ENCODE peak calls at places on chromosomes 5 and 9, in seven cellular contexts. Q is HL-60; P is heart right ventricle; V is CD8-positive, alpha-beta T cell; R is neural crest cell; S is Caco-2; X is fibroblast of lung. H is an unnamed sample.

GRCh38 chr5:80140496-80140895 is 105.3 kb downstream of the THBS4 start:
- DNase-seq in V (no peak), Q (no peak), P (no peak), S (no peak), R (no peak), X (no peak), H (no peak)

GRCh38 chr9:86405086-86405491 is 50.9 kb upstream of the TUT7 start:
- DNase-seq in P (no peak), X (no peak), V (no peak), R (no peak), S (no peak), Q (no peak), H (no peak)

GRCh38 chr9:73348485-73348884 is 196.8 kb downstream of the ANXA1 start:
- DNase-seq in V (no peak), S (no peak), Q (no peak), R (no peak), P (no peak), X (peak), H (no peak)

GRCh38 chr5:151742870-151743294 is 15.5 kb downstream of the ATOX1 start:
- DNase-seq in S (peak), X (peak), R (peak), P (peak), V (no peak), Q (no peak), H (no peak)

GRCh38 chr9:88652876-88653275 is 117.9 kb downstream of the NXNL2 start:
- DNase-seq in S (no peak), R (no peak), Q (no peak), P (no peak), X (peak), V (no peak), H (no peak)

GRCh38 chr9:12065050-12065449 is 628.1 kb upstream of the TYRP1 start:
- DNase-seq in P (no peak), X (no peak), R (no peak), Q (no peak), S (no peak), V (no peak), H (no peak)

GRCh38 chr5:35665066-35665465 is 47.4 kb downstream of the SPEF2 start:
- DNase-seq in P (no peak), S (no peak), R (no peak), V (no peak), X (no peak), Q (peak), H (no peak)

GRCh38 chr9:137605146-137606004 is at the start of gene ARRDC1:
- DNase-seq in Q (peak), S (peak), X (peak), R (peak), P (peak), V (peak), H (peak)

GRCh38 chr5:122311400-122311887 is 593 bp upstream of the SNCAIP start:
- DNase-seq in V (no peak), P (no peak), R (peak), S (no peak), Q (no peak), X (peak), H (no peak)

GRCh38 chr5:55564716-55565115 is 30.0 kb upstream of the PLPP1 start:
- DNase-seq in Q (no peak), V (no peak), X (no peak), P (no peak), R (no peak), S (no peak), H (no peak)

GRCh38 chr9:8268216-8268878 is 468.8 kb upstream of the DMAC1 start:
- DNase-seq in Q (no peak), S (no peak), R (no peak), V (no peak), P (no peak), X (no peak), H (no peak)

GRCh38 chr5:116475232-116475828 is 99.3 kb downstream of the SEMA6A start:
- DNase-seq in P (no peak), R (no peak), V (no peak), Q (no peak), X (no peak), S (no peak), H (no peak)

GRCh38 chr5:94830520-94830919 is 212.1 kb downstream of the SLF1 start:
- DNase-seq in V (no peak), P (no peak), X (no peak), R (no peak), S (no peak), Q (no peak), H (no peak)
- TF ChIP-seq CTCF in V (no peak), P (no peak), X (peak), R (peak), S (peak), Q (no peak), H (peak)

GRCh38 chr5:120344181-120344580 is 119.9 kb upstream of the PRR16 start:
- DNase-seq in V (no peak), Q (no peak), X (no peak), S (no peak), R (no peak), P (no peak), H (no peak)
- TF ChIP-seq CTCF in V (no peak), Q (no peak), X (no peak), S (no peak), R (no peak), P (no peak), H (no peak)

GRCh38 chr5:130545291-130545690 is 619.8 kb downstream of the HINT1 start:
- DNase-seq in X (no peak), Q (no peak), R (no peak), S (no peak), P (no peak), V (no peak), H (no peak)
- TF ChIP-seq CTCF in X (no peak), Q (no peak), R (no peak), S (no peak), P (no peak), V (no peak), H (no peak)

DNA sequence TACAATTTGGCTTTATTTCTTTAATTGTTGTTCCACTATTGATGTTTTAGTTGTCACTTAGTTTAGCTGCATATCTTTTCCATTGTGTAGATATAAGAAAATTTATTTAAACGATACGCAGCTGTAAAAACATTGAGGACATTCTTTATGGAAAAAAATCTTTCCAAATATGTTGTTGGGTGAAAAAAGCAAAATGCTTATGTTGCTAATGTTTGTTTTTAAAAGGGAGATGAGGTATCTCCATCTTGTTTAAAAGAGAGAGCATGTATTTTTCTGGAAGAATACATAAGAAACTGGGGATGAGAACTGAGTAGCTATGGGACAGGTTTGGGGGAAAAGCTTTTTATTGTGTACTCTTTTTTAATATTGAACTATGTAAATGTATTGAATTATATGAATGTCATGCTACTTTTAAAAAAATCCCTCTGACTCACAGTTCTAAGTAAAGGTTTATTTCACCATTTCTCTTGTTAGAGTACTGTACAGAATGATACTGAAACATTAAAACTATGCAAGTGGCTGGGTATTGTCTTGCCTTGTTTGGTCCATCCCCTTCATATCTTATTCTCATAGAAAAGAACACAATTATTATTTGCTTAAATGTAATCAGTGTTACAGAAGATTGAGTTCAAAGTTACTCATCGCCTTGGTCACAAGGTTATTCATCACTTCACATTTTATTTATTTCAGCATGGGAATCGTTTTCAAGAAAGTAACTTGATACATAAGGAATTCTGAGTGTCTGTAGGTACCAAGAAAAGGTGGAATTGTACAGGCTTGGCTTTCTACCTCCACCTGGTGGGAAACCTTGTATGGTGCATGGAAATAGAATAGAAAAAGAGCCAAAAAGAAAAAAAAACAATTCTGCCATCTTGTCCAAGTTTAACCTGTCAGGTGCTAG is 85.8 kb downstream of the RIC1 start:
- DNase-seq in Q (no peak), V (no peak), R (no peak), P (no peak), X (peak), S (no peak), H (no peak)
- TF ChIP-seq CTCF in Q (no peak), V (peak), R (peak), P (no peak), X (peak), S (peak), H (no peak)

GRCh38 chr9:14346826-14347407 is 33.0 kb upstream of the NFIB start:
- DNase-seq in V (no peak), S (no peak), Q (no peak), R (no peak), X (no peak), P (peak), H (no peak)

GRCh38 chr9:14348241-14349140 is 34.5 kb upstream of the NFIB start:
- DNase-seq in R (peak), X (no peak), S (no peak), Q (no peak), P (peak), V (no peak), H (no peak)

GRCh38 chr9:14346301-14346721 is 32.4 kb upstream of the NFIB start:
- DNase-seq in V (no peak), X (no peak), R (no peak), S (no peak), P (peak), Q (no peak), H (no peak)

GRCh38 chr9:14349141-14349817 is 35.3 kb upstream of the NFIB start:
- DNase-seq in Q (no peak), P (no peak), S (no peak), R (peak), X (peak), V (no peak), H (no peak)

DNA sequence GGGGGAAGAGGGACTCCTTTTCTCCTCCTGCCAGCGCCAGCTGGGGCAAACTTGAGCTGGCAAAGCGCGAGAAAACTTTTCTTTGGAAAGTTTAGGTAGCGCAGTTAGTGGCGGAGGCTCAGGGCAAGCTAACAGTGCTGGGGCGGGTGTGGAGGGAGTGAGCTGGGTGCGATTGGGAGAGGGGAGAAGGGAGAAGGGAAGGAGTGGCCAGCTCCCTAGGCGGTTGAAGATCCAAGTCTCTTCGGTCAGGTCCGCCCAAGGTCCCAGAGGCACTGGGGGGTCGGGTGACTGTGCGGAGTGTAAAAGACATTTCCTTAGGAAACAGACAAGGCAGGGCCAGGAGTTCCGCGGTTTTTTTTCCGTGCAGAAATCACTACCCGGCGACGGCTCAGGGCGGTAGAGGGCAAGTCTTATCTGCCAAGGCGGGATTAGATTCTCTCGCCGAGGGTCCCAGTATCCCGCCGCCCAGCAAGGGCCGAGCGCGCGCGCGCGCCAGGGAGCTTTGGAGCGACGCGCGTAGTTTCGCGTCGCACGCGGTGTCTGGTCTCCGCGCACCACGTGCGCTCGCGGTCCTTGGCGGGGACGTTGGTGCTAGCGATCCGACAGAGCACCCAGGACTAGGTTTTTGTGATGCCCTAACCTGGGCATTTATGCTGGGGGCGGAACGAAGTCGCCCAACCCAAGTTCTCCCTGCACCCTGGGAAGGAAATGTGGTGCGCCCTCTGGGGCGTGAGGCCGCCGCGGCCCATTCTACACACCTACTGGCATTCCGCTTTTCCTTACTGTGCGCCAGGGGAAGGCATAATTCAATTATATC is 33.7 kb upstream of the NFIB start:
- DNase-seq in V (no peak), S (no peak), X (peak), Q (no peak), R (no peak), P (peak), H (no peak)
- TF ChIP-seq CTCF in V (no peak), S (no peak), X (peak), Q (no peak), R (no peak), P (no peak), H (no peak)

GRCh38 chr5:169197343-169197742 is 103.6 kb downstream of the SLIT3 start:
- DNase-seq in V (no peak), P (no peak), S (no peak), R (no peak), X (no peak), Q (no peak), H (no peak)
- TF ChIP-seq CTCF in V (no peak), P (peak), S (no peak), R (no peak), X (no peak), Q (no peak), H (no peak)

GRCh38 chr9:84668204-84669007 is 1.1 kb upstream of the NTRK2 start:
- DNase-seq in S (no peak), Q (peak), R (peak), V (no peak), P (peak), X (peak), H (no peak)
- TF ChIP-seq CTCF in S (no peak), Q (peak), R (peak), V (no peak), P (peak), X (peak), H (no peak)

DNA sequence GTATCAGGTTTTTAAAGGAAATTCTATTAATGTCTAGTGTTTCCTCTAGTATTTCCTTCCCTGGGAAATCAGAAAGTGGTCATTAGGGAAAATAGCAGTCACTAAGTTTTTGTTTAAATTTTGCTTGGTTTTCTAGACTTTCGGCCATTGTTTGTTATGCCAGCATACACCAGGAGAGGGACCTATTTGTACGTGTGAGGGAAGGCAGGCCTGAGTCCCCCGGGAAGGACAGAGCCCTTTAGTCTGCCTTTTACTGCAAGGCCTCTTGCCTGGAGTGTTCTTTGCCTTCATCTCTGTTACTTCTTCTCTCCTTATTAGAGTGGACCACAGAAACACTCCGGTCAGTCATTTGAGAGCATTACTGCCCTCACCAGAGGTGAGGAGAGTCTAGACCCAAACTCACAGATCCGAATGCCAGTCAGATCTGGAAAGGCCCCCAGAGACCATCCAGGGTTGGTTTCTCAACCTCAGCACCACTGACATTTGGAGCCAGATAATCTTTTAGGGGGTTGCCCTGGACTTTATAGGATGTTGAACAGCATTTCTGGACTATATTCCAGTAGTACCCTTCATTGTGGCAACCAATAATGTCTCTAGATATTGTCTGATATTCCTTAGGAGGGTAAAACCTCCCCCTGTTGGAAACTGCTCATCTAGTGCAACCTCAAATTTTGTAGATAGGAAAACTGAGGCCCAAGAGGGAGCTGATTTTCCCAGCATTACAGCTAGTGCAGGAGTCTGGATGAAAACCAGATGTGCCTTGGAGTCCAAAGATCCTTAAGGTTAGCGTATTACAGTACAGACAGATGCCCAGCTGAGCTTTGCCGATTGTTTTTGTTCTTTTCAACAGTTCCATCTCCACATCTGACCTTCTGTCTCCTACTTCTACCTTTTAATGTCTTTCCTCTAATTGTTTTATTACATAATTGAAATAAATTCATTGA is 93.0 kb upstream of the NIPAL4 start:
- DNase-seq in V (no peak), R (peak), S (no peak), X (peak), Q (no peak), P (no peak), H (no peak)
- TF ChIP-seq CTCF in V (no peak), R (peak), S (no peak), X (peak), Q (no peak), P (peak), H (no peak)